ENCODE peak calls at places on chromosome X, in six cellular contexts. X is GM12878, J is K562, H is HCT116, C is HepG2, M is H1. U is an unnamed sample.

GRCh38 chrX:155144926-155145325 is 71.3 kb upstream of the VBP1 start:
- DNase-seq in X (no peak), J (no peak), H (no peak), C (no peak), M (no peak), U (no peak)

GRCh38 chrX:6187256-6187655 is 41.4 kb downstream of the NLGN4X start:
- DNase-seq in X (no peak), J (no peak), H (no peak), C (no peak), M (no peak), U (no peak)

GRCh38 chrX:134075894-134076718 is 90.7 kb upstream of the GPC3 start:
- DNase-seq in X (no peak), J (no peak), H (no peak), C (no peak), M (no peak), U (no peak)

GRCh38 chrX:140038842-140039241 is 73.5 kb upstream of the CXorf66 start:
- DNase-seq in X (no peak), J (no peak), H (no peak), C (no peak), M (no peak), U (no peak)

GRCh38 chrX:136725446-136726104 is 55.2 kb downstream of the ARHGEF6 start:
- DNase-seq in X (no peak), J (no peak), H (no peak), C (no peak), M (no peak), U (no peak)

GRCh38 chrX:68672581-68673318 is 25.3 kb downstream of the STARD8 start:
- DNase-seq in X (no peak), J (no peak), H (no peak), C (no peak), M (no peak), U (no peak)

GRCh38 chrX:109274806-109275205 is 207.1 kb downstream of the GUCY2F start:
- DNase-seq in X (no peak), J (no peak), H (no peak), C (no peak), M (no peak), U (no peak)

GRCh38 chrX:2676794-2677675 is 14.1 kb upstream of the CD99 start:
- DNase-seq in X (no peak), J (no peak), H (no peak), C (no peak), M (no peak), U (no peak)

GRCh38 chrX:153568612-153569011 is 30.3 kb downstream of the CCNQ start:
- DNase-seq in X (no peak), J (peak; percentile 23), H (no peak), C (no peak), M (no peak), U (no peak)

GRCh38 chrX:49270249-49270921 is 792 bp downstream of the PPP1R3F start:
- DNase-seq in X (no peak), J (no peak), H (no peak), C (no peak), M (no peak), U (peak; percentile 42)
- H3K27ac ChIP-seq in X (peak overlapping the region; percentile 91), J (peak overlapping the region; percentile 95), H (peak overlapping the region; percentile 74), C (peak overlapping the region; percentile 65), M (peak overlapping the region; percentile 95), U (peak overlapping the region; percentile 82)

GRCh38 chrX:150680974-150681373 is 12.2 kb upstream of the MTMR1 start:
- DNase-seq in X (no peak), J (peak; percentile 33), H (peak; percentile 8), C (peak; percentile 7), M (no peak), U (peak; percentile 36)
- TF ChIP-seq JUND in X (no peak), J (no peak), H (no peak), C (no peak), M (no peak), U (no peak)

GRCh38 chrX:47649781-47650163 is 591 bp downstream of the ELK1 start:
- DNase-seq in X (no peak), J (no peak), H (no peak), C (no peak), M (no peak), U (no peak)
- H3K27ac ChIP-seq in X (peak overlapping the region; percentile 73), J (peak overlapping the region; percentile 88), H (peak overlapping the region; percentile 64), C (no peak overlapping the region), M (no peak overlapping the region), U (no peak overlapping the region)

GRCh38 chrX:39905475-39905889 is 192.3 kb downstream of the BCOR start:
- DNase-seq in X (no peak), J (peak; percentile 38), H (no peak), C (no peak), M (no peak), U (peak; percentile 34)
- TF ChIP-seq JUND in X (no peak), J (no peak), H (no peak), C (no peak), M (no peak), U (no peak)

DNA sequence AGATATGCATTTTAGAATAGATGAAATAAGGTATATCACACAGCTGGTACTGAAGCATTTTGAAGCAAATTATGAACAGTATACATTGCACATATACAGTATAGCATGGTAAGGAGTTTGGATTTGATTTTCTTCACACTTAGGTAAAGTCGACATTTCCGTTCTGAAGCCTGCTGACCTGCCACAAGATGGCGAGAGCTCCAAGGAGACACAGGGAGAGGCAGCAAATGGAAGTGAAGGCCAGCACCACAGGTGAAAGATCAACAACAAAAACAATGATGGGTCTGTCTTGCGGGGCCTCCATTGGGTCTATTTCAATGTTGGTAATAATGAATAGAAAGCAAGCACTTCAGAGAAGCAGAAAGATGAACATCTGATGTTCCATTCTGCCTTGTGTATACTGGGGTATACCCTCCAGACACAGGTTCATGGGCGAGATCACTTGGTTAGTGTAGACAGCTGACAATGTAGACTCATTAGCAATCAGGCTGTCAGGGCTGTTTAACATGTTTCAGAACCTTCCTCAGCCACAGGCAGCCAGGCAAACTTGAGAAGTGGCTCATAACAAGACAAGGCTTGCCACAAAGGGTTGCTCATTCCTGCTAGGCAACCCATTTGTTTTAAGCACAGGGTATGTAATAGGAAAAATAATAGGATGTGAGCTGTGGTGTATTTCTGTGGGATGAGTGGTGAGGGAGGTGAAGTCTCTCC is 21.4 kb upstream of the NOX1 start:
- DNase-seq in X (no peak), J (peak; percentile 12), H (peak; percentile 26), C (peak; percentile 55), M (no peak), U (peak; percentile 19)
- H3K27ac ChIP-seq in X (no peak overlapping the region), J (no peak overlapping the region), H (no peak overlapping the region), C (no peak overlapping the region), M (no peak overlapping the region), U (no peak overlapping the region)

DNA sequence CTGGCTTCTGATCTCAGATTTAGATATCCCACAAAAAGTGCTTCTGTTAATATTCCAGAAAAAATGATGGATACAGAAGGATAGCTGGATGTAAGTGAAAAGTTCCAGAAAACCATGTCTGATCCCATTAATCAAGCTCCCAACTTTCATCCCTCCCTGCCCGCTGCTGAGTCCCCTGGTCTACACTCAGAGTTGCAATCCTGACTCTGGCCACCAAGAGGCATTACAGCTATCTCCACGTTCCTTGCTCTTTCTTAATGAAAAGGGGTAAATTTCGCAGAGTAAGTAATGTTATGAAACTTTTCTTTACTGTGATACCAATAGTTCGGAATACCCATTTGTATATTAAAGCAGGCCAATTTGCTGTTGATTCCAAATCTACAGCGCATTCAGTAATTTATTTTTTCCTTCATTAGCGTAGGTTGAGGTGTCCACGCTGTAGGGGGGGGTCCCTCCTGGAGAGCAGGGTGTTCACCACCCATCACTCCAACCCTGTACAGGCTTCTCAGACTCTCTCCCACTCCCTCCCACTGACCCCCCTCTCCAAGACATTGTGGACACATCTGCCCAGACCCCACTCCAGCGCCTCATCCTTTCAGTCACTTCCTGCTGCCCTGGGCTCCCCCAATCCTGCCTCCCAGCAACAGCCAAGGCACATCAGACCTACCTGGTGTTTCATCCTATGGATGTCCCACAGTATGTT is 55.1 kb downstream of the RAB40A start:
- DNase-seq in X (no peak), J (peak; percentile 34), H (peak; percentile 8), C (peak; percentile 10), M (no peak), U (peak; percentile 37)
- TF ChIP-seq JUND in X (no peak), J (no peak), H (no peak), C (no peak), M (no peak), U (no peak)

DNA sequence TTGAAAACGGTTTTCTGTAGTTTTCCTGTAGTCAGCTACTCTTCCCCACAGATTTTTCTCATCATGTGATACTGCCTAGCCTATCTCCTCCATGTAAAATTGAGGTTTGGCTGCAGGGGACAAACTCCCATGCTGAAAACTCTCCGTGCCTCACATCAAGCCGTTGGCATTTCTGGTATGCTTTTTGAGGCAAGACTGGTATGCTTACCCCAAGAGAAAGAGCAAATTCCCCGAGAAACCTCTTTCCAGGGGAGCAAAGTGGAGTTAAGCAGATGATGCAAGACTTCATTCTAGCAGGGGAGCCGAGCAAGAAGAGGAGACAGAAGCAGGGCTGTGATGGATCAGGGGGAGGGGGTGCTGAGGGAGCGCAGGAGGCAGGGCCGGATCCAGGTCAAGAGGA is 4.8 kb downstream of the SOWAHD start:
- DNase-seq in X (no peak), J (no peak), H (no peak), C (no peak), M (no peak), U (no peak)
- H3K27ac ChIP-seq in X (no peak overlapping the region), J (no peak overlapping the region), H (no peak overlapping the region), C (no peak overlapping the region), M (no peak overlapping the region), U (no peak overlapping the region)

GRCh38 chrX:53494427-53494826 is 60.3 kb upstream of the HSD17B10 start:
- DNase-seq in X (no peak), J (no peak), H (no peak), C (no peak), M (no peak), U (peak; percentile 17)
- TF ChIP-seq JUND in X (no peak), J (no peak), H (no peak), C (no peak), M (no peak), U (no peak)

U was measured in SK-N-SH.